ENCODE peak calls at places on chromosomes 7 and 10, in nine cellular contexts. One of them, this sample, is unnamed.

GRCh38 chr7:34042406-34042805 is 137.1 kb downstream of the BMPER start:
- DNase-seq in A549: no peak
- DNase-seq in H1: no peak
- DNase-seq in stomach: no peak
- DNase-seq in transverse colon: no peak
- DNase-seq in suprapubic skin: no peak
- DNase-seq in upper lobe of left lung: no peak
- DNase-seq in tibial nerve: no peak
- DNase-seq in sigmoid colon: no peak
- DNase-seq in this sample: no peak

GRCh38 chr10:89478085-89478738 is 57.2 kb downstream of the SLC16A12 start:
- DNase-seq in stomach: no peak
- DNase-seq in tibial nerve: no peak
- DNase-seq in upper lobe of left lung: no peak
- DNase-seq in suprapubic skin: no peak
- DNase-seq in A549: peak; percentile 18
- DNase-seq in sigmoid colon: no peak
- DNase-seq in H1: peak; percentile 49
- DNase-seq in transverse colon: no peak
- DNase-seq in this sample: no peak

GRCh38 chr10:4144802-4145201 is 359.8 kb upstream of the KLF6 start:
- DNase-seq in suprapubic skin: no peak
- DNase-seq in H1: no peak
- DNase-seq in tibial nerve: no peak
- DNase-seq in stomach: no peak
- DNase-seq in A549: no peak
- DNase-seq in upper lobe of left lung: no peak
- DNase-seq in sigmoid colon: no peak
- DNase-seq in transverse colon: no peak
- DNase-seq in this sample: no peak

GRCh38 chr10:5645375-5645774 is 21.0 kb downstream of the ASB13 start:
- DNase-seq in suprapubic skin: no peak
- DNase-seq in A549: no peak
- DNase-seq in upper lobe of left lung: no peak
- DNase-seq in tibial nerve: no peak
- DNase-seq in H1: no peak
- DNase-seq in stomach: peak; percentile 42
- DNase-seq in sigmoid colon: peak; percentile 79
- DNase-seq in transverse colon: peak; percentile 74
- DNase-seq in this sample: no peak

GRCh38 chr7:25752967-25753791 is 398.8 kb upstream of the NFE2L3 start:
- DNase-seq in suprapubic skin: no peak
- DNase-seq in tibial nerve: no peak
- DNase-seq in H1: no peak
- DNase-seq in transverse colon: no peak
- DNase-seq in stomach: no peak
- DNase-seq in upper lobe of left lung: no peak
- DNase-seq in A549: no peak
- DNase-seq in sigmoid colon: no peak
- DNase-seq in this sample: peak; percentile 80

GRCh38 chr10:91088300-91089140 is 131.9 kb upstream of the PCGF5 start:
- DNase-seq in sigmoid colon: no peak
- DNase-seq in transverse colon: no peak
- DNase-seq in tibial nerve: no peak
- DNase-seq in upper lobe of left lung: no peak
- DNase-seq in suprapubic skin: no peak
- DNase-seq in stomach: no peak
- DNase-seq in H1: no peak
- DNase-seq in A549: peak; percentile 19
- DNase-seq in this sample: peak; percentile 72

GRCh38 chr7:37488163-37488759 is 39.6 kb upstream of the ELMO1 start:
- DNase-seq in tibial nerve: no peak
- DNase-seq in upper lobe of left lung: no peak
- DNase-seq in transverse colon: no peak
- DNase-seq in H1: no peak
- DNase-seq in sigmoid colon: no peak
- DNase-seq in suprapubic skin: no peak
- DNase-seq in A549: peak; percentile 7
- DNase-seq in stomach: no peak
- DNase-seq in this sample: no peak

GRCh38 chr7:78368781-78369180 is 570.2 kb downstream of the PHTF2 start:
- DNase-seq in stomach: no peak
- DNase-seq in A549: no peak
- DNase-seq in upper lobe of left lung: no peak
- DNase-seq in sigmoid colon: no peak
- DNase-seq in transverse colon: no peak
- DNase-seq in H1: no peak
- DNase-seq in suprapubic skin: no peak
- DNase-seq in tibial nerve: no peak
- DNase-seq in this sample: no peak

GRCh38 chr10:13401142-13401541 is 53.0 kb upstream of the SEPHS1 start:
- DNase-seq in sigmoid colon: no peak
- DNase-seq in A549: no peak
- DNase-seq in stomach: no peak
- DNase-seq in suprapubic skin: no peak
- DNase-seq in tibial nerve: no peak
- DNase-seq in upper lobe of left lung: no peak
- DNase-seq in H1: no peak
- DNase-seq in transverse colon: no peak
- DNase-seq in this sample: no peak

GRCh38 chr7:124810605-124811004 is 45.0 kb upstream of the GPR37 start:
- DNase-seq in transverse colon: no peak
- DNase-seq in stomach: no peak
- DNase-seq in sigmoid colon: no peak
- DNase-seq in H1: no peak
- DNase-seq in suprapubic skin: no peak
- DNase-seq in tibial nerve: no peak
- DNase-seq in A549: no peak
- DNase-seq in upper lobe of left lung: no peak
- DNase-seq in this sample: no peak

GRCh38 chr10:86592413-86592812 is 61.9 kb upstream of the OPN4 start:
- DNase-seq in H1: no peak
- DNase-seq in tibial nerve: no peak
- DNase-seq in A549: peak; percentile 51
- DNase-seq in transverse colon: no peak
- DNase-seq in upper lobe of left lung: no peak
- DNase-seq in stomach: peak; percentile 55
- DNase-seq in sigmoid colon: no peak
- DNase-seq in suprapubic skin: peak; percentile 64
- DNase-seq in this sample: no peak
- TF ChIP-seq EP300 in H1: no peak
- TF ChIP-seq EP300 in tibial nerve: no peak
- TF ChIP-seq EP300 in A549: no peak
- TF ChIP-seq EP300 in transverse colon: no peak
- TF ChIP-seq EP300 in upper lobe of left lung: no peak
- TF ChIP-seq EP300 in stomach: no peak
- TF ChIP-seq EP300 in sigmoid colon: no peak
- TF ChIP-seq EP300 in suprapubic skin: no peak
- TF ChIP-seq EP300 in this sample: no peak

GRCh38 chr7:128874140-128875031 is 11.7 kb downstream of the ATP6V1F start:
- DNase-seq in H1: no peak
- DNase-seq in transverse colon: peak; percentile 86
- DNase-seq in upper lobe of left lung: no peak
- DNase-seq in tibial nerve: no peak
- DNase-seq in A549: no peak
- DNase-seq in suprapubic skin: peak; percentile 74
- DNase-seq in stomach: no peak
- DNase-seq in sigmoid colon: no peak
- DNase-seq in this sample: no peak
- TF ChIP-seq EP300 in H1: no peak
- TF ChIP-seq EP300 in transverse colon: no peak
- TF ChIP-seq EP300 in upper lobe of left lung: no peak
- TF ChIP-seq EP300 in tibial nerve: no peak
- TF ChIP-seq EP300 in A549: no peak
- TF ChIP-seq EP300 in suprapubic skin: no peak
- TF ChIP-seq EP300 in stomach: no peak
- TF ChIP-seq EP300 in sigmoid colon: no peak
- TF ChIP-seq EP300 in this sample: no peak

GRCh38 chr10:110756886-110757285 is 112.8 kb downstream of the RBM20 start:
- DNase-seq in A549: no peak
- DNase-seq in sigmoid colon: no peak
- DNase-seq in upper lobe of left lung: no peak
- DNase-seq in tibial nerve: no peak
- DNase-seq in stomach: no peak
- DNase-seq in H1: no peak
- DNase-seq in suprapubic skin: no peak
- DNase-seq in transverse colon: no peak
- DNase-seq in this sample: no peak

GRCh38 chr10:110758128-110758527 is 113.6 kb upstream of the PDCD4 start:
- DNase-seq in suprapubic skin: no peak
- DNase-seq in stomach: no peak
- DNase-seq in A549: no peak
- DNase-seq in sigmoid colon: no peak
- DNase-seq in upper lobe of left lung: no peak
- DNase-seq in H1: no peak
- DNase-seq in tibial nerve: no peak
- DNase-seq in transverse colon: peak; percentile 57
- DNase-seq in this sample: no peak

GRCh38 chr10:110757563-110757962 is 113.4 kb downstream of the RBM20 start:
- DNase-seq in A549: no peak
- DNase-seq in tibial nerve: no peak
- DNase-seq in sigmoid colon: no peak
- DNase-seq in upper lobe of left lung: no peak
- DNase-seq in stomach: no peak
- DNase-seq in transverse colon: peak; percentile 31
- DNase-seq in H1: no peak
- DNase-seq in suprapubic skin: no peak
- DNase-seq in this sample: no peak

GRCh38 chr10:110759523-110759922 is 112.2 kb upstream of the PDCD4 start:
- DNase-seq in stomach: no peak
- DNase-seq in sigmoid colon: no peak
- DNase-seq in suprapubic skin: no peak
- DNase-seq in A549: no peak
- DNase-seq in tibial nerve: no peak
- DNase-seq in upper lobe of left lung: no peak
- DNase-seq in transverse colon: no peak
- DNase-seq in H1: no peak
- DNase-seq in this sample: no peak

GRCh38 chr10:110758898-110759297 is 112.8 kb upstream of the PDCD4 start:
- DNase-seq in transverse colon: no peak
- DNase-seq in sigmoid colon: no peak
- DNase-seq in upper lobe of left lung: no peak
- DNase-seq in tibial nerve: no peak
- DNase-seq in stomach: no peak
- DNase-seq in suprapubic skin: no peak
- DNase-seq in H1: no peak
- DNase-seq in A549: no peak
- DNase-seq in this sample: no peak
- TF ChIP-seq EP300 in transverse colon: no peak
- TF ChIP-seq EP300 in sigmoid colon: no peak
- TF ChIP-seq EP300 in upper lobe of left lung: no peak
- TF ChIP-seq EP300 in tibial nerve: no peak
- TF ChIP-seq EP300 in stomach: no peak
- TF ChIP-seq EP300 in suprapubic skin: no peak
- TF ChIP-seq EP300 in H1: no peak
- TF ChIP-seq EP300 in A549: no peak
- TF ChIP-seq EP300 in this sample: no peak

DNA sequence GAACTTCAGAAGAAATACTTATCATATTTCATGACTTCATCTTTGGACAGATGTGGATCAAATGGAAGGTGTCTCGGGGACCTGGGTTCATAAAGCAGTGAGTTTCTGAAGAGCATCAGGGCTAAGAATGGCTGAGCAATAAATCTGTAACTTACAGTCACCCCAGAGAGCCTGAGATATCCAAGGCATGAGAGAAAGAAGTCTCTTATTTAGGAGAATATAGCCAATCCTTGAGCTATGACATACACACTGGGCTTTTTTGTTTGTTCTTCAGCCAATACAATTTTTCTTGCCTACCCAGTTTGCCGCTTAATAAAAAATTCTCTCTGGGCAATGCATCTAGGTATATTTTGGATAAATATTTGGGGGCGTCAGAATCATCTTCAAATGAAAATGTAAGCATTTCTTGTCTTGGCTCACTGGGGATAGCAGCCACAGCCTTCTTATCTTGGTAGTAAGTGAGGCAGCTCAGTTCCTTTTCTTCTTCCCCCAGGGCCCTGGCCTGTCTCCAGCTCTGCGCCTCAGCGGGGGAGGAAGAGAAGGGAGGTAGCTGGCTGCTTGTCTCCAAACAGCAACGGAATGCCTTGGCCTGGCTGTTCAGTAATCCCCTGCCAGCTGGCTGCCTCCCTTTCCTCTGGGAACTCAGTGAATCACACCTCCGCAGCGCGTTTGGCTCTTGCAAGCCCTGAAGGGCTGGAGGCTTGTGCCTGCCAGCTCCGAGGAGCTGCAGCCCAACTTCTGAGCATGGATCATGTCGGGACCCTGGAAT is 252.8 kb upstream of the INHBA start:
- DNase-seq in upper lobe of left lung: peak; percentile 80
- DNase-seq in sigmoid colon: peak; percentile 99
- DNase-seq in suprapubic skin: peak; percentile 95
- DNase-seq in stomach: peak; percentile 90
- DNase-seq in tibial nerve: peak; percentile 80
- DNase-seq in transverse colon: peak; percentile 83
- DNase-seq in H1: peak; percentile 66
- DNase-seq in A549: peak; percentile 57
- DNase-seq in this sample: peak; percentile 98
- TF ChIP-seq EP300 in upper lobe of left lung: no peak
- TF ChIP-seq EP300 in sigmoid colon: peak; percentile 6
- TF ChIP-seq EP300 in suprapubic skin: no peak
- TF ChIP-seq EP300 in stomach: no peak
- TF ChIP-seq EP300 in tibial nerve: no peak
- TF ChIP-seq EP300 in transverse colon: no peak
- TF ChIP-seq EP300 in H1: no peak
- TF ChIP-seq EP300 in A549: no peak
- TF ChIP-seq EP300 in this sample: no peak